ENCODE peak calls at places on chromosomes 2 and 18, in eight cellular contexts. One of them, this sample, is unnamed.

GRCh38 chr18:79507076-79507545 is 111.4 kb downstream of the NFATC1 start:
- DNase-seq in caudate nucleus: peak
- DNase-seq in vagina: no peak
- DNase-seq in GOT3: no peak
- DNase-seq in kidney glomerular epithelial cell: no peak
- DNase-seq in chondrocyte: peak
- DNase-seq in body of pancreas: peak
- DNase-seq in effector memory CD4-positive, alpha-beta T cell: no peak
- DNase-seq in this sample: peak

GRCh38 chr2:171763602-171764001 is 76.3 kb downstream of the DYNC1I2 start:
- DNase-seq in body of pancreas: no peak
- DNase-seq in kidney glomerular epithelial cell: peak
- DNase-seq in GOT3: no peak
- DNase-seq in chondrocyte: no peak
- DNase-seq in caudate nucleus: no peak
- DNase-seq in effector memory CD4-positive, alpha-beta T cell: no peak
- DNase-seq in vagina: no peak
- DNase-seq in this sample: no peak

GRCh38 chr2:239193925-239194687 is 206.7 kb downstream of the HDAC4 start:
- DNase-seq in chondrocyte: peak
- DNase-seq in body of pancreas: peak
- DNase-seq in effector memory CD4-positive, alpha-beta T cell: no peak
- DNase-seq in kidney glomerular epithelial cell: no peak
- DNase-seq in vagina: peak
- DNase-seq in GOT3: no peak
- DNase-seq in caudate nucleus: no peak
- DNase-seq in this sample: no peak

GRCh38 chr2:113248997-113249770 is 29.5 kb downstream of the PAX8 start:
- DNase-seq in GOT3: peak
- DNase-seq in chondrocyte: no peak
- DNase-seq in vagina: no peak
- DNase-seq in kidney glomerular epithelial cell: no peak
- DNase-seq in caudate nucleus: no peak
- DNase-seq in effector memory CD4-positive, alpha-beta T cell: peak
- DNase-seq in body of pancreas: peak
- DNase-seq in this sample: peak

GRCh38 chr2:173434729-173435345 is 80.2 kb downstream of the CDCA7 start:
- DNase-seq in kidney glomerular epithelial cell: no peak
- DNase-seq in effector memory CD4-positive, alpha-beta T cell: no peak
- DNase-seq in caudate nucleus: no peak
- DNase-seq in vagina: no peak
- DNase-seq in GOT3: no peak
- DNase-seq in chondrocyte: no peak
- DNase-seq in body of pancreas: no peak
- DNase-seq in this sample: no peak

GRCh38 chr2:230661072-230661957 is 51.3 kb upstream of the CAB39 start:
- DNase-seq in GOT3: no peak
- DNase-seq in caudate nucleus: no peak
- DNase-seq in chondrocyte: no peak
- DNase-seq in vagina: no peak
- DNase-seq in kidney glomerular epithelial cell: no peak
- DNase-seq in body of pancreas: no peak
- DNase-seq in effector memory CD4-positive, alpha-beta T cell: peak
- DNase-seq in this sample: no peak

GRCh38 chr2:109630441-109631425 is 16.6 kb downstream of the SOWAHC start:
- DNase-seq in effector memory CD4-positive, alpha-beta T cell: no peak
- DNase-seq in caudate nucleus: no peak
- DNase-seq in body of pancreas: no peak
- DNase-seq in kidney glomerular epithelial cell: no peak
- DNase-seq in GOT3: no peak
- DNase-seq in chondrocyte: no peak
- DNase-seq in vagina: no peak
- DNase-seq in this sample: no peak

GRCh38 chr2:217614498-217614897 is 388.3 kb downstream of the TNS1 start:
- DNase-seq in GOT3: no peak
- DNase-seq in kidney glomerular epithelial cell: no peak
- DNase-seq in effector memory CD4-positive, alpha-beta T cell: no peak
- DNase-seq in chondrocyte: no peak
- DNase-seq in vagina: no peak
- DNase-seq in caudate nucleus: no peak
- DNase-seq in body of pancreas: no peak
- DNase-seq in this sample: no peak

GRCh38 chr2:168434164-168434563 is 21.9 kb upstream of the CERS6 start:
- DNase-seq in body of pancreas: peak
- DNase-seq in vagina: no peak
- DNase-seq in kidney glomerular epithelial cell: no peak
- DNase-seq in chondrocyte: no peak
- DNase-seq in effector memory CD4-positive, alpha-beta T cell: no peak
- DNase-seq in caudate nucleus: no peak
- DNase-seq in GOT3: no peak
- DNase-seq in this sample: no peak

GRCh38 chr2:229163893-229164292 is 107.2 kb downstream of the PID1 start:
- DNase-seq in chondrocyte: no peak
- DNase-seq in effector memory CD4-positive, alpha-beta T cell: no peak
- DNase-seq in kidney glomerular epithelial cell: no peak
- DNase-seq in vagina: no peak
- DNase-seq in caudate nucleus: no peak
- DNase-seq in body of pancreas: no peak
- DNase-seq in GOT3: no peak
- DNase-seq in this sample: no peak

GRCh38 chr2:30965085-30965484 is 157.8 kb upstream of the CAPN13 start:
- DNase-seq in chondrocyte: no peak
- DNase-seq in caudate nucleus: no peak
- DNase-seq in kidney glomerular epithelial cell: no peak
- DNase-seq in effector memory CD4-positive, alpha-beta T cell: no peak
- DNase-seq in vagina: no peak
- DNase-seq in GOT3: no peak
- DNase-seq in body of pancreas: no peak
- DNase-seq in this sample: no peak

GRCh38 chr2:99694331-99694730 is 204.5 kb upstream of the REV1 start:
- DNase-seq in body of pancreas: no peak
- DNase-seq in chondrocyte: no peak
- DNase-seq in effector memory CD4-positive, alpha-beta T cell: no peak
- DNase-seq in vagina: no peak
- DNase-seq in caudate nucleus: no peak
- DNase-seq in GOT3: no peak
- DNase-seq in kidney glomerular epithelial cell: no peak
- DNase-seq in this sample: no peak

GRCh38 chr2:62662131-62662530 is 43.4 kb upstream of the EHBP1 start:
- DNase-seq in GOT3: no peak
- DNase-seq in caudate nucleus: no peak
- DNase-seq in vagina: no peak
- DNase-seq in kidney glomerular epithelial cell: no peak
- DNase-seq in chondrocyte: no peak
- DNase-seq in body of pancreas: no peak
- DNase-seq in effector memory CD4-positive, alpha-beta T cell: no peak
- DNase-seq in this sample: no peak

GRCh38 chr2:85255813-85256581 is 71.8 kb downstream of the TGOLN2 start:
- DNase-seq in chondrocyte: peak
- DNase-seq in kidney glomerular epithelial cell: no peak
- DNase-seq in GOT3: no peak
- DNase-seq in caudate nucleus: no peak
- DNase-seq in vagina: no peak
- DNase-seq in effector memory CD4-positive, alpha-beta T cell: no peak
- DNase-seq in body of pancreas: peak
- DNase-seq in this sample: peak

GRCh38 chr2:217282531-217282930 is 422.7 kb upstream of the TNP1 start:
- DNase-seq in GOT3: no peak
- DNase-seq in chondrocyte: no peak
- DNase-seq in body of pancreas: no peak
- DNase-seq in caudate nucleus: no peak
- DNase-seq in effector memory CD4-positive, alpha-beta T cell: no peak
- DNase-seq in kidney glomerular epithelial cell: no peak
- DNase-seq in vagina: no peak
- DNase-seq in this sample: no peak

GRCh38 chr2:219439518-219439917 is 4.9 kb downstream of the SPEG start:
- DNase-seq in effector memory CD4-positive, alpha-beta T cell: no peak
- DNase-seq in kidney glomerular epithelial cell: no peak
- DNase-seq in vagina: no peak
- DNase-seq in GOT3: no peak
- DNase-seq in caudate nucleus: no peak
- DNase-seq in chondrocyte: no peak
- DNase-seq in body of pancreas: no peak
- DNase-seq in this sample: peak

GRCh38 chr18:25370391-25370790 is 18.4 kb upstream of the ZNF521 start:
- DNase-seq in effector memory CD4-positive, alpha-beta T cell: no peak
- DNase-seq in body of pancreas: no peak
- DNase-seq in kidney glomerular epithelial cell: no peak
- DNase-seq in GOT3: no peak
- DNase-seq in caudate nucleus: no peak
- DNase-seq in chondrocyte: no peak
- DNase-seq in vagina: no peak
- DNase-seq in this sample: no peak

GRCh38 chr2:241608881-241609280 is 28.1 kb downstream of the THAP4 start:
- DNase-seq in GOT3: no peak
- DNase-seq in effector memory CD4-positive, alpha-beta T cell: no peak
- DNase-seq in kidney glomerular epithelial cell: no peak
- DNase-seq in vagina: no peak
- DNase-seq in chondrocyte: no peak
- DNase-seq in body of pancreas: no peak
- DNase-seq in caudate nucleus: no peak
- DNase-seq in this sample: no peak